ENCODE peak calls at places on chromosomes 12 and 14, in ten cellular contexts. C is AG09319, H is astrocyte, K is GM12865, I is ascending aorta, F is endothelial cell, P is epithelial cell of esophagus, M is breast epithelium, X is WTC11, L is upper lobe of right lung. Z is an unnamed sample.

GRCh38 chr12:74890237-74890599 is 319.4 kb downstream of the KCNC2 start:
- DNase-seq in C (peak; percentile 19), H (peak; percentile 89), K (peak; percentile 47), I (no peak), F (no peak), P (peak; percentile 92), M (no peak), X (no peak), L (no peak), Z (no peak)

GRCh38 chr12:131128556-131128955 is 174.8 kb downstream of the ADGRD1 start:
- DNase-seq in C (no peak), H (no peak), K (no peak), I (no peak), F (no peak), P (no peak), M (no peak), X (no peak), L (no peak), Z (no peak)

GRCh38 chr12:45914090-45914489 is 76.3 kb downstream of the SCAF11 start:
- DNase-seq in C (peak; percentile 30), H (peak; percentile 77), K (peak; percentile 17), I (no peak), F (no peak), P (peak; percentile 77), M (no peak), X (no peak), L (no peak), Z (no peak)

GRCh38 chr12:132873724-132874123 is 13.7 kb downstream of the CHFR start:
- DNase-seq in C (no peak), H (no peak), K (no peak), I (no peak), F (no peak), P (no peak), M (no peak), X (no peak), L (no peak), Z (no peak)

GRCh38 chr12:69512820-69513219 is 42.6 kb downstream of the FRS2 start:
- DNase-seq in C (no peak), H (no peak), K (no peak), I (no peak), F (no peak), P (peak; percentile 23), M (no peak), X (no peak), L (no peak), Z (no peak)

GRCh38 chr14:50333010-50333409 is 20.9 kb downstream of the DMAC2L start:
- DNase-seq in C (no peak), H (peak; percentile 82), K (no peak), I (no peak), F (no peak), P (peak; percentile 93), M (no peak), X (no peak), L (no peak), Z (no peak)

GRCh38 chr14:60189923-60190840 is 25.0 kb upstream of the DHRS7 start:
- DNase-seq in C (no peak), H (no peak), K (peak; percentile 42), I (no peak), F (no peak), P (no peak), M (no peak), X (no peak), L (no peak), Z (no peak)

GRCh38 chr14:32364941-32365340 is 35.8 kb downstream of the AKAP6 start:
- DNase-seq in C (no peak), H (no peak), K (no peak), I (no peak), F (no peak), P (no peak), M (no peak), X (no peak), L (no peak), Z (no peak)

GRCh38 chr14:103604620-103605019 is 24.4 kb upstream of the KLC1 start:
- DNase-seq in C (no peak), H (no peak), K (no peak), I (no peak), F (no peak), P (no peak), M (no peak), X (no peak), L (no peak), Z (no peak)

GRCh38 chr14:103607822-103608221 is 21.2 kb upstream of the KLC1 start:
- DNase-seq in C (no peak), H (no peak), K (no peak), I (no peak), F (no peak), P (no peak), M (no peak), X (no peak), L (no peak), Z (no peak)

GRCh38 chr14:103611215-103611614 is 17.8 kb upstream of the KLC1 start:
- DNase-seq in C (no peak), H (no peak), K (no peak), I (no peak), F (no peak), P (no peak), M (no peak), X (no peak), L (no peak), Z (no peak)

GRCh38 chr14:103607039-103607668 is 21.9 kb upstream of the KLC1 start:
- DNase-seq in C (peak; percentile 75), H (peak; percentile 92), K (peak; percentile 90), I (no peak), F (peak; percentile 35), P (peak; percentile 30), M (peak; percentile 61), X (peak; percentile 47), L (peak; percentile 69), Z (peak; percentile 24)
- TF ChIP-seq CTCF in C (peak; percentile 53), H (peak; percentile 8), K (peak; percentile 19), I (peak; percentile 42), F (no peak), P (no peak), M (no peak), X (no peak), L (peak; percentile 36), Z (no peak)

DNA sequence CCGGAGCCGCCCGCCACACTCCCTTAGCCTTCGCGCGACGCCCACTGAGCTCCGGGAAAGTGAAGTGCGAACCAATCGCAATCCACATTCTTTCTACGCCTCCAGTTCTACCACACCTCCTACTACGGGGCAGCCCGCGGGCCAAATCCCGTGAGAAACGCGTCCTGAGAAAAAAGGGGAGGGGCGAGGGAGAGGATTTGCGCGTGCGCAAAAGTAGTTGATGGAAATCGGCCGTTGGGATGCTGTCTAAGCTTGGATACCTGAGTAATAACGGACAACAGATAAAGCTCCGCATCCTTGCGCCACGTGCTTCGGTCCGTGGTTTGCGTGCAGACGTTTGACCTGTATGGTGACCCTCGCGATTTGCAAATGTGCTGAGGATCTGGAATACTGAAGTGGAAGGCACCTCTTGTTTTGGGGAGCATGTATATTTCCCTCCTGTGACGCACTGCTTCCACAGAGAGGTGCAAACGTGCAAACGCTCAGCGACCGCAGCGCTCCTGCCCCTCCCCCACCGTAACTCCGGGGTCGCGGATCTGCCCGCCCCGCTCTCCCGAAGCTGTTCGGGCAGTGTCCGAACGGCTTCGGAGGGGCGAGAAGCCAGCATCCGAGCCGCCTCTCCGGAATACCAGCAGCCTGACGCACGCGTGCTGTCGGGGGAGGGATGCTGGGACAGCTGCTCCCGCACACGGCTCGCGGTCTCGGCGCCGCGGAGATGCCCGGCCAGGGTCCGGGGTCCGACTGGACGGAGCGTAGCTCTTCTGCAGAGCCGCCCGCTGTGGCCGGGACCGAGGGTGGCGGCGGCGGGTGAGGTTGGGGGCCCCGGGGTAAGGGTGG is at the start of the genes FAM216A and GPN3:
- DNase-seq in C (peak; percentile 94), H (peak; percentile 96), K (peak; percentile 98), I (peak; percentile 87), F (peak; percentile 90), P (peak; percentile 99), M (peak; percentile 96), X (peak; percentile 97), L (peak; percentile 97), Z (peak; percentile 93)
- TF ChIP-seq CTCF in C (no peak), H (no peak), K (no peak), I (no peak), F (no peak), P (no peak), M (no peak), X (no peak), L (no peak), Z (no peak)

DNA sequence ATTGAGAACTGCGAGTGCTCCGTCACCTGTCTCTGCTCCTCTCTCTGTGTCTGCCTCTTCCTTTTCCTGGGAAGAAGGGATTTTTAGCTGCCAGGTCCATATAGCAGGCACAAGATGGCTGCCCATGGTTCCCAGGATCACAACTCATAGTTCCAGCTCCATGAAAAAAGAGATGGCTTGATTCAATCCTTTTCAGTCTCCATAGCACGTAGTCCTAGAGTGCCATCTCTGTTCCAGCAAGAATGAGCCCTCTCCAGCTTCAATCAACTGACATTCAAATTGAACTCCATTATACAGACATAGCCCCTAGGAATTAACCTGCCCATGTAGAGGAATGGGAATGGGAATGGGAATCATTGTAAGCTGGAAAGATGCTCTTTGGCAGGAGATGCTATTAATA is 34.7 kb upstream of the RTRAF start:
- DNase-seq in C (no peak), H (no peak), K (peak; percentile 3), I (no peak), F (no peak), P (no peak), M (no peak), X (no peak), L (no peak), Z (no peak)
- TF ChIP-seq CTCF in C (no peak), H (no peak), K (peak; percentile 10), I (no peak), F (no peak), P (no peak), M (no peak), X (no peak), L (no peak), Z (no peak)

GRCh38 chr14:90373887-90374286 is 22.9 kb upstream of the CALM1 start:
- DNase-seq in C (no peak), H (no peak), K (no peak), I (no peak), F (no peak), P (no peak), M (no peak), X (no peak), L (no peak), Z (no peak)

GRCh38 chr14:90374813-90375212 is 22.0 kb upstream of the CALM1 start:
- DNase-seq in C (no peak), H (no peak), K (no peak), I (no peak), F (no peak), P (no peak), M (no peak), X (no peak), L (no peak), Z (no peak)

DNA sequence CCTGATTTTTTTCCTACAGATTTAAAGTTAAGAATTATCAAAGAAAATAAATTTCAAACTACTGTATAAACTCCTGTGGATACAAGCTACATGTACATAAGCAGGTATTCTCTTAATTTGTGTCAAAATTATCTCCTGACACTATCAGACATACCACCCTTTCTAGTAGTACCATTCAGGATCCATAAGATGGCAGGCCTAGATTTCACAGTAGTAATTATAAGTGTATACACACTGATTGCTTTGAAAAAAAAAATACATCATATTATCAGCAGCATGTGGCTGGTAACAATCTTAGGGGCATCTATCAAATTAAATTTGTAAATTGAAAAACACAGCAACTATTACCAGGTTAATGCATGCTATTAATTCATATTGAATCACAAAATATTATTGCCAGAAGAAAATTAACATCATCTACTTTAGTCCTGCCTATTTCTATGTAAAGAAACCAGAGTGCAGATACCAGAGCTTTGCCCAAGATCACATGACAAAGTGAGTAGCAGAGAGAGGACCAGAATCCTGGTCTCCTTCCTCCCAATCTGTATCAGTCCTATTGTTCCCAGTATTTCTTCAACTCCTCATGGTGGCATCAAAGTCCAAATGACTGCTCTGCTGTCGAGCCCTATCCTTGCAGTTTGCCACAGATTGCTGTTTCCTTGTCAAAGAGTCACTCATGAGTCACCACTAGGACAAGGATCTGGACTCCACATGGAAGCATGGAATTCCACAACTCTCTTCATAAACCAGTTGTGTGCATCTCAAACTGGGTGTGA is 27.7 kb upstream of the CALM1 start:
- DNase-seq in C (no peak), H (peak; percentile 10), K (no peak), I (no peak), F (no peak), P (peak; percentile 47), M (no peak), X (no peak), L (no peak), Z (no peak)
- TF ChIP-seq CTCF in C (no peak), H (no peak), K (no peak), I (peak; percentile 25), F (no peak), P (no peak), M (no peak), X (no peak), L (peak; percentile 30), Z (no peak)